ENCODE peak calls at places on chromosomes 6 and 20, in six cellular contexts. One of them, this sample, is unnamed.

GRCh38 chr20:10074513-10074912 is 39.7 kb downstream of the ANKEF1 start:
- DNase-seq in suprapubic skin: no peak
- DNase-seq in uterus: no peak
- DNase-seq in body of pancreas: no peak
- DNase-seq in right lobe of liver: no peak
- DNase-seq in prostate gland: no peak
- DNase-seq in this sample: peak

GRCh38 chr20:13739726-13740649 is 44.7 kb downstream of the ESF1 start:
- DNase-seq in suprapubic skin: no peak
- DNase-seq in uterus: no peak
- DNase-seq in body of pancreas: no peak
- DNase-seq in right lobe of liver: no peak
- DNase-seq in prostate gland: no peak
- DNase-seq in this sample: no peak

GRCh38 chr6:63503199-63503598 is 69.1 kb upstream of the LOC128125822 start:
- DNase-seq in suprapubic skin: no peak
- DNase-seq in uterus: no peak
- DNase-seq in body of pancreas: no peak
- DNase-seq in right lobe of liver: no peak
- DNase-seq in prostate gland: no peak
- DNase-seq in this sample: no peak

GRCh38 chr6:63496388-63496804 is 75.9 kb upstream of the LOC128125822 start:
- DNase-seq in suprapubic skin: no peak
- DNase-seq in uterus: no peak
- DNase-seq in body of pancreas: no peak
- DNase-seq in right lobe of liver: no peak
- DNase-seq in prostate gland: no peak
- DNase-seq in this sample: no peak

GRCh38 chr20:60372822-60373221 is 414.6 kb downstream of the CDH26 start:
- DNase-seq in suprapubic skin: no peak
- DNase-seq in uterus: no peak
- DNase-seq in body of pancreas: no peak
- DNase-seq in right lobe of liver: no peak
- DNase-seq in prostate gland: no peak
- DNase-seq in this sample: no peak

GRCh38 chr6:68593558-68593957 is 41.5 kb upstream of the ADGRB3 start:
- DNase-seq in suprapubic skin: no peak
- DNase-seq in uterus: no peak
- DNase-seq in body of pancreas: no peak
- DNase-seq in right lobe of liver: no peak
- DNase-seq in prostate gland: no peak
- DNase-seq in this sample: no peak

GRCh38 chr6:36116066-36116465 is 14.2 kb upstream of the MAPK13 start:
- DNase-seq in suprapubic skin: no peak
- DNase-seq in uterus: no peak
- DNase-seq in body of pancreas: no peak
- DNase-seq in right lobe of liver: no peak
- DNase-seq in prostate gland: no peak
- DNase-seq in this sample: no peak

GRCh38 chr6:456358-456857 is 64.9 kb downstream of the IRF4 start:
- DNase-seq in suprapubic skin: no peak
- DNase-seq in uterus: no peak
- DNase-seq in body of pancreas: no peak
- DNase-seq in right lobe of liver: no peak
- DNase-seq in prostate gland: no peak
- DNase-seq in this sample: no peak

GRCh38 chr6:54525731-54526130 is 217.5 kb downstream of the TINAG start:
- DNase-seq in suprapubic skin: no peak
- DNase-seq in uterus: no peak
- DNase-seq in body of pancreas: no peak
- DNase-seq in right lobe of liver: no peak
- DNase-seq in prostate gland: no peak
- DNase-seq in this sample: no peak

GRCh38 chr6:67748521-67748920 is 886.6 kb upstream of the ADGRB3 start:
- DNase-seq in suprapubic skin: no peak
- DNase-seq in uterus: no peak
- DNase-seq in body of pancreas: no peak
- DNase-seq in right lobe of liver: no peak
- DNase-seq in prostate gland: no peak
- DNase-seq in this sample: no peak

GRCh38 chr6:166581091-166581511 is 5.4 kb downstream of the RAMACL start:
- DNase-seq in suprapubic skin: no peak
- DNase-seq in uterus: no peak
- DNase-seq in body of pancreas: no peak
- DNase-seq in right lobe of liver: no peak
- DNase-seq in prostate gland: no peak
- DNase-seq in this sample: no peak

GRCh38 chr6:144447487-144447886 is 162.4 kb downstream of the UTRN start:
- DNase-seq in suprapubic skin: no peak
- DNase-seq in uterus: no peak
- DNase-seq in body of pancreas: no peak
- DNase-seq in right lobe of liver: no peak
- DNase-seq in prostate gland: no peak
- DNase-seq in this sample: no peak

GRCh38 chr6:129393659-129394058 is 316.3 kb downstream of the ARHGAP18 start:
- DNase-seq in suprapubic skin: no peak
- DNase-seq in uterus: no peak
- DNase-seq in body of pancreas: no peak
- DNase-seq in right lobe of liver: no peak
- DNase-seq in prostate gland: no peak
- DNase-seq in this sample: no peak

GRCh38 chr6:166009385-166010031 is 158.1 kb downstream of the TBXT start:
- DNase-seq in suprapubic skin: no peak
- DNase-seq in uterus: no peak
- DNase-seq in body of pancreas: no peak
- DNase-seq in right lobe of liver: no peak
- DNase-seq in prostate gland: no peak
- DNase-seq in this sample: no peak

GRCh38 chr20:58212636-58213035 is 15.8 kb downstream of the ANKRD60 start:
- DNase-seq in suprapubic skin: no peak
- DNase-seq in uterus: no peak
- DNase-seq in body of pancreas: no peak
- DNase-seq in right lobe of liver: no peak
- DNase-seq in prostate gland: no peak
- DNase-seq in this sample: no peak

GRCh38 chr6:148140772-148141557 is 201.7 kb upstream of the SASH1 start:
- DNase-seq in suprapubic skin: no peak
- DNase-seq in uterus: no peak
- DNase-seq in body of pancreas: no peak
- DNase-seq in right lobe of liver: no peak
- DNase-seq in prostate gland: no peak
- DNase-seq in this sample: no peak

GRCh38 chr6:11282245-11282644 is 49.8 kb upstream of the NEDD9 start:
- DNase-seq in suprapubic skin: no peak
- DNase-seq in uterus: no peak
- DNase-seq in body of pancreas: no peak
- DNase-seq in right lobe of liver: no peak
- DNase-seq in prostate gland: no peak
- DNase-seq in this sample: no peak

GRCh38 chr20:57990396-57990987 is 238.0 kb downstream of the ANKRD60 start:
- DNase-seq in suprapubic skin: no peak
- DNase-seq in uterus: no peak
- DNase-seq in body of pancreas: no peak
- DNase-seq in right lobe of liver: no peak
- DNase-seq in prostate gland: no peak
- DNase-seq in this sample: peak

GRCh38 chr6:138038148-138038870 is 68.9 kb downstream of the PERP start:
- DNase-seq in suprapubic skin: no peak
- DNase-seq in uterus: no peak
- DNase-seq in body of pancreas: no peak
- DNase-seq in right lobe of liver: no peak
- DNase-seq in prostate gland: no peak
- DNase-seq in this sample: no peak

GRCh38 chr6:87105823-87106222 is 10.9 kb upstream of the CGA start:
- DNase-seq in suprapubic skin: no peak
- DNase-seq in uterus: no peak
- DNase-seq in body of pancreas: no peak
- DNase-seq in right lobe of liver: no peak
- DNase-seq in prostate gland: no peak
- DNase-seq in this sample: no peak

GRCh38 chr6:9083108-9083507 is 647.8 kb upstream of the SLC35B3 start:
- DNase-seq in suprapubic skin: no peak
- DNase-seq in uterus: no peak
- DNase-seq in body of pancreas: no peak
- DNase-seq in right lobe of liver: no peak
- DNase-seq in prostate gland: no peak
- DNase-seq in this sample: no peak

GRCh38 chr6:14875678-14876063 is 370.2 kb upstream of the JARID2 start:
- DNase-seq in suprapubic skin: no peak
- DNase-seq in uterus: no peak
- DNase-seq in body of pancreas: no peak
- DNase-seq in right lobe of liver: no peak
- DNase-seq in prostate gland: no peak
- DNase-seq in this sample: no peak

GRCh38 chr6:14877758-14878157 is 368.1 kb upstream of the JARID2 start:
- DNase-seq in suprapubic skin: no peak
- DNase-seq in uterus: no peak
- DNase-seq in body of pancreas: no peak
- DNase-seq in right lobe of liver: no peak
- DNase-seq in prostate gland: no peak
- DNase-seq in this sample: no peak

GRCh38 chr6:14880052-14880451 is 365.8 kb upstream of the JARID2 start:
- DNase-seq in suprapubic skin: no peak
- DNase-seq in uterus: no peak
- DNase-seq in body of pancreas: no peak
- DNase-seq in right lobe of liver: no peak
- DNase-seq in prostate gland: no peak
- DNase-seq in this sample: no peak

GRCh38 chr6:14874975-14875677 is 370.7 kb upstream of the JARID2 start:
- DNase-seq in suprapubic skin: no peak
- DNase-seq in uterus: no peak
- DNase-seq in body of pancreas: no peak
- DNase-seq in right lobe of liver: no peak
- DNase-seq in prostate gland: no peak
- DNase-seq in this sample: no peak

DNA sequence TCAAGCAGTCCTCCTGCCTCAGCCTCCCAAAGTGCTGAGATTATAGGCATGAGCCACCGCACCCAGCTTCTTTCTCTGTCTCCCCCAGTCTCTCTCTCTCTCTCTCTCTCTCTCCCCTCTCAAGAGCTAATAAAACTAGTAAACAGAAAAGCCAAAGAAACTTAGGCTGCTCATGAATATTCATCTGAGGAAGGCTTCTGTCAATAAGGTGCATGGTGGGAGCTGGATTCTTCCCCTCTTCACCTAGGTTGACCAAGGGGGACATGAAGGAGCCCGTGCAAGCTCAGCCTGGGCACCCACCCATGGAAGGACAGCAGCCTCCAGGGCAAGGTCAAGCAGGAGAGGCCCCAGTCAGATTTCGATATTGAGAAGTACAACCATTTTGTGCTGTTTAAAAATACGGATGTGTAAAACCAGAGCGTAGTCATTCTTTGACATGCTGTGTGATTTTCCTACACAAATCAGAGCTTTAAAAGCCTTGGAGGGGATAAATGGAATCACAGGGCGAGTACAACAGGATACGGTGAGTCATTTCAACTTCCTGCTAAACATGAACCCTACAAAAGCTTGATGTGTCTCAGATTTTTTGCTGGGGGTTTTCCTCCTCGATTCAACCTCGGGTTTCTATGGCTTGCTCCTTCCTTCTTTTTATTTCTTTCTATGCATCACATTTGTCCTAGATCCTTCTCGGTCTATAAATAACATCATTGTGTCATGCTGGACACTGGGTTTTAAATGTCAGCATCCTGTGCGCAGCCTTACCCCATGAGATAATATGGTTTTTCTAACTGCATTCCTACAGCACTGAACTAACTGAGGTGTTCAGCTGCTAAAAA is 368.9 kb upstream of the JARID2 start:
- DNase-seq in suprapubic skin: no peak
- DNase-seq in uterus: no peak
- DNase-seq in body of pancreas: no peak
- DNase-seq in right lobe of liver: no peak
- DNase-seq in prostate gland: no peak
- DNase-seq in this sample: no peak
- TF ChIP-seq POLR2A in suprapubic skin: no peak
- TF ChIP-seq POLR2A in uterus: no peak
- TF ChIP-seq POLR2A in body of pancreas: no peak
- TF ChIP-seq POLR2A in right lobe of liver: no peak
- TF ChIP-seq POLR2A in prostate gland: no peak
- TF ChIP-seq POLR2A in this sample: no peak

DNA sequence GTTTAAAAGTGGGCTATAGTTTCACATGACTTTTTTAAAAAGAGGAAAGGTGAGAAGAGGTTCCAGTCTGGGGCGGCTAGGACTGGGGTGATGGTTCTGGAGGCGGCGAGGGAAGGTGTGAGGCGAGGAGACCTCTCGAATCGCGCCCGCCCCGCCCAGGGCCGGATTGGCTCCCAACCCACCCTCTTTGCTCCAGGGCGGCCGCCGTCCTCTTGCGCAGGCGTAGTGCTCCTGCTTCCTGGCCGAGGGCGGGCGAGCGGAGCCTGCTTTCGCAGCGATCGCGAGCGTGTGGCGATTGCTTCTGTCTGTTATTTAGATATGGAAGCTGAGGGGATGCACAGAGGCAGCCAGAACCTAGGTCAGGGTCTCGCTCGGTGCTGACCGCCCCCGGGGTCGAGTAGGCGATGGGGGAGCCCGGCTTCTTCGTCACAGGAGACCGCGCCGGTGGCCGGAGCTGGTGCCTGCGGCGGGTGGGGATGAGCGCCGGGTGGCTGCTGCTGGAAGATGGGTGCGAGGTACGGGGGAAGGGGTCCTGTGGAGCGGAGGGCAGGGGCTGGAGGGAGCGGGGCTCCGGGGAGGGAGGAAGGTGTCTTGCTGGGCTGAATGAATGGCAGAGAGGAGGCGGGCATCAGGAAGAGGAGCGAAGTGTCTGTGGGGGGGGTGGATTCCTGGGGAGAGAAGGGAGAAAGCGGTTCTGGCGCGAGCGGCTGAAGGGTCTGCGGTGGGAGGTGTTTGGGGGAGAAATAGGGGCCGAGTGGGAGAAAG is at the start of gene RNF8:
- DNase-seq in suprapubic skin: peak
- DNase-seq in uterus: peak
- DNase-seq in body of pancreas: peak
- DNase-seq in right lobe of liver: peak
- DNase-seq in prostate gland: peak
- DNase-seq in this sample: peak
- TF ChIP-seq POLR2A in suprapubic skin: no peak
- TF ChIP-seq POLR2A in uterus: peak
- TF ChIP-seq POLR2A in body of pancreas: peak
- TF ChIP-seq POLR2A in right lobe of liver: peak
- TF ChIP-seq POLR2A in prostate gland: peak
- TF ChIP-seq POLR2A in this sample: no peak

DNA sequence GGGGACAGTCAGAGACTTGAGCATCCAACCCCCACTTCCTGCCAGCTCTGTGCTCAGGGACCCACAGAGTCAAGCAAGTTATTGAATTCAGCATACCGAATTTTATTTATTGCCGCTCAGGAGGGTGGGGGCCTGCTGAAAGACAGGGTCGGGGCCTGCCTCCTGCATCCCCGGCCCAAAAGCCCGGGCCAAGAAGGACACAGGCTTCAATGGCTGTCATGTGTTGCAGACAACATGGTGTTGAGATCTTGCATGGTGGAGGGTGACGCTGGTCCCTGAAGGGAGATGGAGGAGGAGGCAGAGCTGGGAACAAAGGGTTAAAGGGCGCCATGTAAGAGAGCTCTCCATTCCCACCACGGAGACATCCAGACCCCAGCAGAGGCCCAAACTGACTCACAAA is 698 bp downstream of the SFTA2 start:
- DNase-seq in suprapubic skin: no peak
- DNase-seq in uterus: no peak
- DNase-seq in body of pancreas: no peak
- DNase-seq in right lobe of liver: no peak
- DNase-seq in prostate gland: no peak
- DNase-seq in this sample: no peak
- TF ChIP-seq POLR2A in suprapubic skin: no peak
- TF ChIP-seq POLR2A in uterus: no peak
- TF ChIP-seq POLR2A in body of pancreas: no peak
- TF ChIP-seq POLR2A in right lobe of liver: no peak
- TF ChIP-seq POLR2A in prostate gland: no peak
- TF ChIP-seq POLR2A in this sample: no peak

GRCh38 chr6:43639984-43640800 is 4.6 kb downstream of the MAD2L1BP start:
- DNase-seq in suprapubic skin: no peak
- DNase-seq in uterus: no peak
- DNase-seq in body of pancreas: no peak
- DNase-seq in right lobe of liver: no peak
- DNase-seq in prostate gland: no peak
- DNase-seq in this sample: no peak
- TF ChIP-seq POLR2A in suprapubic skin: no peak
- TF ChIP-seq POLR2A in uterus: no peak
- TF ChIP-seq POLR2A in body of pancreas: no peak
- TF ChIP-seq POLR2A in right lobe of liver: no peak
- TF ChIP-seq POLR2A in prostate gland: no peak
- TF ChIP-seq POLR2A in this sample: no peak

This sample was measured in tibial nerve.